ENCODE peak calls at places on chromosomes 4 and X, in eight cellular contexts. H is GM23338, C is hepatocyte, R is Karpas-422, U is GM23248, V is OCI-LY7, B is trophoblast cell, L is neural progenitor cell. X is an unnamed sample.

GRCh38 chr4:101696276-101697010 is 94.1 kb upstream of the BANK1 start:
- DNase-seq in H (no peak), C (no peak), R (peak; percentile 61), U (no peak), V (no peak), B (no peak), L (no peak), X (no peak)

GRCh38 chrX:115189646-115190635 is 731 bp downstream of the RBMXL3 start:
- DNase-seq in H (no peak), C (no peak), R (no peak), U (no peak), V (no peak), B (no peak), L (no peak), X (no peak)

GRCh38 chrX:107675823-107676555 is 47.7 kb downstream of the PRPS1 start:
- DNase-seq in H (no peak), C (peak; percentile 61), R (peak; percentile 94), U (peak; percentile 71), V (peak; percentile 43), B (no peak), L (no peak), X (no peak)

GRCh38 chr4:25234390-25235367 is 846 bp downstream of the PI4K2B start:
- DNase-seq in H (peak; percentile 54), C (peak; percentile 83), R (peak; percentile 89), U (peak; percentile 89), V (peak; percentile 85), B (peak; percentile 68), L (peak; percentile 68), X (peak; percentile 73)

GRCh38 chr4:9926591-9926990 is 94.7 kb downstream of the SLC2A9 start:
- DNase-seq in H (no peak), C (no peak), R (no peak), U (no peak), V (no peak), B (no peak), L (no peak), X (no peak)

GRCh38 chr4:52751349-52751911 is at the start of gene ERVMER34-1:
- DNase-seq in H (peak; percentile 93), C (peak; percentile 72), R (no peak), U (peak; percentile 47), V (no peak), B (peak; percentile 90), L (peak; percentile 72), X (peak; percentile 15)

GRCh38 chr4:30616943-30617646 is 103.1 kb upstream of the PCDH7 start:
- DNase-seq in H (no peak), C (no peak), R (no peak), U (no peak), V (no peak), B (no peak), L (no peak), X (no peak)

GRCh38 chr4:84680956-84681355 is 98.0 kb downstream of the CDS1 start:
- DNase-seq in H (no peak), C (no peak), R (no peak), U (no peak), V (no peak), B (no peak), L (no peak), X (no peak)

GRCh38 chr4:169810325-169811323 is 52.9 kb upstream of the HPF1 start:
- DNase-seq in H (peak; percentile 93), C (peak; percentile 88), R (peak; percentile 76), U (peak; percentile 82), V (peak; percentile 71), B (peak; percentile 35), L (peak; percentile 88), X (no peak)

GRCh38 chrX:148417934-148418333 is 82.5 kb upstream of the AFF2 start:
- DNase-seq in H (no peak), C (no peak), R (no peak), U (peak; percentile 26), V (no peak), B (no peak), L (no peak), X (no peak)

GRCh38 chr4:113760852-113761681 is 471 bp downstream of the CAMK2D start:
- DNase-seq in H (peak; percentile 78), C (peak; percentile 89), R (peak; percentile 85), U (peak; percentile 89), V (peak; percentile 65), B (peak; percentile 18), L (peak; percentile 62), X (no peak)

GRCh38 chr4:105808030-105808429 is 87.2 kb upstream of the NPNT start:
- DNase-seq in H (no peak), C (no peak), R (no peak), U (no peak), V (no peak), B (no peak), L (no peak), X (no peak)

GRCh38 chr4:27702710-27703431 is 842.2 kb downstream of the STIM2 start:
- DNase-seq in H (peak; percentile 69), C (peak; percentile 16), R (no peak), U (peak; percentile 3), V (peak; percentile 9), B (no peak), L (peak; percentile 41), X (no peak)

GRCh38 chr4:149045731-149046130 is 603.5 kb upstream of the NR3C2 start:
- DNase-seq in H (no peak), C (no peak), R (no peak), U (no peak), V (no peak), B (no peak), L (no peak), X (no peak)

GRCh38 chr4:81781824-81782223 is 310.1 kb upstream of the RASGEF1B start:
- DNase-seq in H (no peak), C (no peak), R (no peak), U (no peak), V (no peak), B (no peak), L (no peak), X (no peak)

GRCh38 chrX:41559662-41560061 is 112.5 kb downstream of the NYX start:
- DNase-seq in H (no peak), C (peak; percentile 11), R (no peak), U (peak; percentile 74), V (no peak), B (no peak), L (no peak), X (no peak)

GRCh38 chr4:185868983-185869938 is 57.3 kb upstream of the SORBS2 start:
- DNase-seq in H (no peak), C (no peak), R (no peak), U (no peak), V (no peak), B (no peak), L (no peak), X (no peak)

GRCh38 chr4:7342581-7343352 is 92.0 kb downstream of the PSAPL1 start:
- DNase-seq in H (no peak), C (no peak), R (no peak), U (no peak), V (no peak), B (no peak), L (no peak), X (no peak)

GRCh38 chrX:47146936-47147859 is 2.2 kb downstream of the RBM10 start:
- DNase-seq in H (no peak), C (no peak), R (no peak), U (no peak), V (no peak), B (no peak), L (no peak), X (no peak)
- H3K4me3 ChIP-seq in H (peak overlapping the region; percentile 79), C (no peak overlapping the region), R (peak overlapping the region; percentile 83), U (peak overlapping the region; percentile 97), V (peak overlapping the region; percentile 95), B (no peak overlapping the region), L (peak overlapping the region; percentile 61), X (no peak overlapping the region)

DNA sequence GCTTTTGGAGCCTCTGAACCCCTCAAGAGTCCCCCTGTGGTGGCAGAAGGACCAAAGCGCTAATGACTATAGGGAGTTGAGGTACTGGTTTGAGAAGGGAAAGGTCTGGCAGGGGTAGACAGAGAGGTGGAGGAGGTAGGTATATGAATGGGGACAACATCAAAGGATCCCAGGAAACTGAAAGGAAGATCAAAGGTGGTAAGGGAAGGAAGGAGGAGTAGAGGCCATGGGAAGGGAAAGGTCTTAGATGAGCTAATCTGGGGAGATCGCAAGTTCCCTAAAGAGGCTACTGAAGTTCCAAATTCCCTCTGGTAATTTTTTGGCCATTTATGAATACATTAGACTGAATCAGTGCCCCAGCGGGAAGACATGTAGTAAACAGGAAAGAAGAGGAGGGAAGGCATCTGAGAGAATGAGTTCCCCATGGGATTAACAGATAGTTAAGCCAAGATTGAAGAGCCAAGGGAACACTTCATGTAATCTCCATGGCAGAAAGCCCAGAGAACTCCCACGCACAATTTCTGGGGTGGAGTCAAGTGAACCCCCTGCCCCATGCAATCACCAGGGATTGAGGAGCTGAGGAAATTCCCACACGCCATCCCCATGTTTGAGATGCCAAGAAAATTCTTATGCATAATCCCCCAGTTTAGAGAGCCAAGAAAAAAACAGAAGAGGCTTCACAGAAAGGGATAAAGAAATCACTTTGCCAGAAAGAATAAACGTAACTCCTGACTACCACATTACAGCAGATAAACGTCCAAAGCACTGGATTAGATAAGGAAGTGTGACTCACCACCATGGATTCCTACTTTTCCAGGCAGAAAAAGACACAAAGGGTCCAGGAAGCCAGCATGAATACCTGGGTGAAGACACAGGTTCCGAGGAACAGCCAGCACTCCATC is 25.8 kb downstream of the ZNF630 start:
- DNase-seq in H (no peak), C (peak; percentile 40), R (no peak), U (peak; percentile 65), V (no peak), B (peak; percentile 67), L (no peak), X (peak; percentile 26)
- H2AFZ ChIP-seq in H (no peak overlapping the region), C (no peak overlapping the region), R (no peak overlapping the region), U (no peak overlapping the region), V (no peak overlapping the region), B (no peak overlapping the region), L (no peak overlapping the region), X (no peak overlapping the region)

GRCh38 chr4:40256329-40256728 is 59.5 kb downstream of the RHOH start:
- DNase-seq in H (no peak), C (no peak), R (no peak), U (no peak), V (no peak), B (no peak), L (no peak), X (peak; percentile 86)
- H3K4me1 ChIP-seq in H (peaks cover 5% of the 10 kb centered on the region), C (peaks cover 21% of the 10 kb centered on the region), R (no peaks in the 10 kb centered on the region), U (peaks cover 25% of the 10 kb centered on the region), V (no peaks in the 10 kb centered on the region), B (peaks cover 18% of the 10 kb centered on the region), L (peaks cover 21% of the 10 kb centered on the region), X (peaks cover 42% of the 10 kb centered on the region)

GRCh38 chr4:140504261-140504660 is 6.2 kb upstream of the MGAT4D start:
- DNase-seq in H (no peak), C (no peak), R (no peak), U (peak; percentile 3), V (no peak), B (no peak), L (no peak), X (no peak)
- H3K4me3 ChIP-seq in H (no peak overlapping the region), C (no peak overlapping the region), R (no peak overlapping the region), U (no peak overlapping the region), V (no peak overlapping the region), B (no peak overlapping the region), L (no peak overlapping the region), X (no peak overlapping the region)

GRCh38 chr4:20254517-20255250 is 3.0 kb downstream of the SLIT2 start:
- DNase-seq in H (peak; percentile 75), C (peak; percentile 46), R (no peak), U (peak; percentile 78), V (no peak), B (no peak), L (peak; percentile 75), X (no peak)
- H2AFZ ChIP-seq in H (peak overlapping the region; percentile 53), C (peak overlapping the region; percentile 23), R (no peak overlapping the region), U (peak overlapping the region; percentile 85), V (no peak overlapping the region), B (no peak overlapping the region), L (peak overlapping the region; percentile 82), X (peak overlapping the region; percentile 91)

X was measured in keratinocyte.